ENCODE peak calls at places on chromosomes 5 and 9, in nine cellular contexts. D is GM13977, B is brain microvascular endothelial cell, A is CD14-positive monocyte, L is AG09309, J is AG04450, U is progenitor cell of endocrine pancreas, F is AG10803, G is GM20000. R is an unnamed sample.

GRCh38 chr9:136561779-136562178 is 15.9 kb upstream of the NOTCH1 start:
- DNase-seq in U (no peak), B (no peak), D (no peak), F (no peak), J (no peak), G (no peak), A (no peak), L (no peak), R (no peak)

GRCh38 chr9:33306037-33306436 is 15.7 kb downstream of the NFX1 start:
- DNase-seq in L (no peak), J (no peak), A (no peak), B (no peak), F (no peak), D (no peak), U (no peak), G (no peak), R (no peak)

GRCh38 chr5:38497946-38498345 is 58.5 kb downstream of the LIFR start:
- DNase-seq in B (peak), D (no peak), G (no peak), J (no peak), A (no peak), F (peak), U (no peak), L (no peak), R (peak)

GRCh38 chr5:25107878-25108277 is 463.1 kb upstream of the CDH10 start:
- DNase-seq in U (no peak), F (no peak), L (no peak), G (no peak), D (no peak), B (no peak), J (no peak), A (no peak), R (no peak)

GRCh38 chr5:1789838-1790462 is 9.7 kb downstream of the MRPL36 start:
- DNase-seq in B (peak), J (peak), G (no peak), A (no peak), F (peak), D (no peak), U (no peak), L (peak), R (peak)

GRCh38 chr5:2755811-2756210 is 4.3 kb upstream of the IRX2 start:
- DNase-seq in L (no peak), B (no peak), D (no peak), F (peak), A (no peak), G (peak), J (no peak), U (no peak), R (no peak)

GRCh38 chr9:91676042-91676441 is 252.4 kb upstream of the NFIL3 start:
- DNase-seq in L (no peak), B (no peak), U (no peak), G (no peak), J (no peak), F (no peak), A (no peak), D (no peak), R (no peak)

GRCh38 chr5:76379855-76380254 is 23.2 kb upstream of the IQGAP2 start:
- DNase-seq in B (no peak), L (no peak), D (no peak), U (no peak), A (no peak), F (no peak), J (no peak), G (no peak), R (no peak)

GRCh38 chr9:113155911-113156559 is 5.2 kb downstream of the SLC31A2 start:
- DNase-seq in D (no peak), G (no peak), J (no peak), B (no peak), L (no peak), U (no peak), F (no peak), A (no peak), R (no peak)

DNA sequence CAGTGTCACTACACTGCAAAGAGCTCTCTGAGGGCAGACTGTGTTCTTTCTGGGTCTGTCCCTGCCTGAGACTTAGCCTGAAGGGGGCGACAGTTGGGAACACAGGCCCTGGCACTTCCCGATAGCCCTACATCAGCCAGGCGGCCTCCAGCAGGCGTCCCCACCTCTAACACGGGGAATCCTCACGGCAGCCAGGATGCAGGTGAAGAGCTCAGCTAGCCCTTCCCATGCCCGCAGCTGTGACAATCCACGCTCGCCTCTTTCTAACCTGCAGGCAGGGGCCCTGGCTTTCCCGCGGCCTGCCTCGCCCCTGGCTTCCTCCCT is 5.9 kb downstream of the MED22 start:
- DNase-seq in A (no peak), G (no peak), B (no peak), U (no peak), D (no peak), L (no peak), J (no peak), F (no peak), R (no peak)
- TF ChIP-seq CTCF in A (peak), G (no peak), B (peak), U (no peak), D (peak), L (no peak), J (no peak), F (peak), R (peak)

GRCh38 chr5:142694092-142694856 is 8.4 kb upstream of the FGF1 start:
- DNase-seq in B (no peak), D (no peak), F (no peak), A (no peak), L (no peak), J (no peak), U (no peak), G (no peak), R (no peak)
- TF ChIP-seq CTCF in B (peak), D (no peak), F (no peak), A (no peak), L (peak), J (peak), U (peak), G (no peak), R (peak)

GRCh38 chr5:72355706-72356299 is 35.6 kb downstream of the PTCD2 start:
- DNase-seq in A (no peak), G (no peak), U (no peak), J (no peak), B (peak), D (no peak), F (peak), L (no peak), R (peak)
- TF ChIP-seq CTCF in A (no peak), G (peak), U (peak), J (peak), B (peak), D (peak), F (peak), L (peak), R (peak)

GRCh38 chr9:105879181-105879580 is 184.8 kb downstream of the TMEM38B start:
- DNase-seq in U (no peak), B (no peak), F (no peak), J (no peak), L (no peak), A (no peak), D (no peak), G (no peak), R (no peak)

GRCh38 chr9:105877719-105878118 is 183.4 kb downstream of the TMEM38B start:
- DNase-seq in J (no peak), D (no peak), L (no peak), F (no peak), B (no peak), G (no peak), U (no peak), A (no peak), R (no peak)

GRCh38 chr9:105871547-105871946 is 177.2 kb downstream of the TMEM38B start:
- DNase-seq in J (no peak), G (no peak), D (no peak), A (no peak), L (no peak), U (no peak), B (no peak), F (no peak), R (no peak)

DNA sequence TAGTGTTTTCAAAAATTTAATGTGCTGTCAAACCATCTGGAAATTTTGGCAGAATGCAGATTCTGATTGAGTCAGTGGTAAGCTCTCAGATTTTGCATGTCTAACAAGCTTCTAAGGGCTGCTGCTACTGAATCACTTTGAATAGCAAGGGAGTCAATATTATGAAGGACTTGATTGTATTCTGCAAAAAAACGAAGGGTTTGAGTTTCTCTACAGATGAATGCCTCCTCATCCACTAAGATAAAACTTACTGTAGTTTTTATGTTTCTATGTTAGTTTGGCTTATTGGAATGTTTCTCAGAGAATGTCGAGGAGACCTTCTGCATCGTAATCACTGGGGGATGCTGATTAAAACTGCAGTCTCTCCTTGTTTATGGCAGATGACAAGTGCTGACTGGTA is 179.5 kb downstream of the TMEM38B start:
- DNase-seq in A (no peak), B (no peak), U (no peak), D (no peak), J (no peak), L (no peak), G (no peak), F (no peak), R (no peak)
- TF ChIP-seq CTCF in A (no peak), B (no peak), U (no peak), D (no peak), J (no peak), L (no peak), G (no peak), F (no peak), R (no peak)

GRCh38 chr9:78713746-78714405 is 417.0 kb downstream of the PSAT1 start:
- DNase-seq in F (peak), D (no peak), J (no peak), A (no peak), G (no peak), B (no peak), L (peak), U (no peak), R (peak)
- TF ChIP-seq CTCF in F (no peak), D (no peak), J (no peak), A (no peak), G (no peak), B (no peak), L (no peak), U (no peak), R (no peak)

GRCh38 chr9:22528485-22528884 is 81.9 kb downstream of the DMRTA1 start:
- DNase-seq in F (peak), D (no peak), U (no peak), A (no peak), G (no peak), B (no peak), L (no peak), J (peak), R (peak)
- TF ChIP-seq CTCF in F (peak), D (no peak), U (peak), A (no peak), G (no peak), B (peak), L (no peak), J (peak), R (no peak)